ENCODE peak calls at places on chromosomes 11 and 22, in four cellular contexts. U, W, Y and B are unnamed samples.

GRCh38 chr11:103055174-103055890 is 36.6 kb downstream of the DCUN1D5 start:
- DNase-seq in U (peak), W (no peak), Y (no peak), B (no peak)

GRCh38 chr11:34667810-34668582 is 47.1 kb downstream of the EHF start:
- DNase-seq in U (no peak), W (no peak), Y (no peak), B (no peak)

GRCh38 chr22:37282385-37282677 is at the start of gene CYTH4:
- DNase-seq in U (no peak), W (peak), Y (peak), B (peak)

GRCh38 chr22:31954535-31955326 is 10.4 kb downstream of the YWHAH start:
- DNase-seq in U (no peak), W (no peak), Y (peak), B (no peak)

GRCh38 chr11:74409633-74410032 is 11.4 kb upstream of the PGM2L1 start:
- DNase-seq in U (no peak), W (no peak), Y (no peak), B (no peak)

GRCh38 chr22:33842421-33843094 is 77.7 kb downstream of the LARGE1 start:
- DNase-seq in U (no peak), W (no peak), Y (no peak), B (no peak)

GRCh38 chr11:134474942-134475341 is 62.9 kb upstream of the B3GAT1 start:
- DNase-seq in U (no peak), W (no peak), Y (no peak), B (no peak)

GRCh38 chr11:78262710-78263109 is 74.0 kb downstream of the USP35 start:
- DNase-seq in U (no peak), W (no peak), Y (no peak), B (no peak)

GRCh38 chr22:26986051-26986881 is 328.9 kb downstream of the MIAT start:
- DNase-seq in U (no peak), W (no peak), Y (no peak), B (no peak)

GRCh38 chr11:35083181-35084061 is 55.5 kb upstream of the CD44 start:
- DNase-seq in U (peak), W (peak), Y (peak), B (peak)

GRCh38 chr11:116530705-116531104 is 242.1 kb downstream of the BUD13 start:
- DNase-seq in U (no peak), W (no peak), Y (no peak), B (no peak)

GRCh38 chr22:44710474-44711235 is 8.7 kb downstream of the PRR5 start:
- DNase-seq in U (no peak), W (no peak), Y (no peak), B (peak)

GRCh38 chr11:115005663-115006062 is 327.3 kb downstream of the NXPE2 start:
- DNase-seq in U (no peak), W (no peak), Y (no peak), B (no peak)

GRCh38 chr11:15412054-15412453 is 297.3 kb downstream of the INSC start:
- DNase-seq in U (no peak), W (no peak), Y (no peak), B (no peak)

GRCh38 chr11:33059331-33060007 is 20.1 kb downstream of the TCP11L1 start:
- DNase-seq in U (no peak), W (no peak), Y (no peak), B (no peak)

GRCh38 chr11:66743271-66743968 is 14.4 kb upstream of the SPTBN2 start:
- DNase-seq in U (no peak), W (no peak), Y (no peak), B (no peak)

GRCh38 chr11:36376315-36376887 is 80.3 kb downstream of the PRR5L start:
- DNase-seq in U (no peak), W (no peak), Y (peak), B (no peak)

GRCh38 chr11:78660451-78660850 is 85.8 kb upstream of the NARS2 start:
- DNase-seq in U (no peak), W (no peak), Y (no peak), B (no peak)

GRCh38 chr11:78577495-78577894 is 2.8 kb upstream of the NARS2 start:
- DNase-seq in U (no peak), W (no peak), Y (no peak), B (no peak)

GRCh38 chr11:117068303-117068860 is 29.8 kb downstream of the SIK3 start:
- DNase-seq in U (no peak), W (no peak), Y (no peak), B (no peak)

GRCh38 chr11:126900349-126900748 is 100.2 kb downstream of the KIRREL3 start:
- DNase-seq in U (no peak), W (no peak), Y (no peak), B (no peak)

DNA sequence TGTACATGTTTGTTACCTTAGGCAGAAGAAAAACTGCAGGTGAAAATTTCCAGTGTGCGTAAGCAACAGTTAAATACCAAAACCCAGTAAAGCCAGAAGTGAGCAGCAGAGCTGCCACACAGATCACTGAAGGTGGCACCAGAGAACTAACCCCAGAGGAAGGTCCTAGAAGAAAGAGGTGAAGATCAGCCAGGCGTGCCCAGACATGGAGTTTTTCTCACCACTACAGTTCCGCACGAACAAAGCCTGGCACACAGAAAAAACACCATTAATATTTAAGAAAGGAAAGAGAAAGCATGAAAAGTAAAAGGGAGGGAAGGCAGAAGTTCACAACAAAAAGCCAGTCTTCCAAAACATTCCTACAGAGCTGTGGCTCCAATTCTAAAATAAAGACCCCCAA is 60.7 kb downstream of the STK33 start:
- DNase-seq in U (no peak), W (no peak), Y (no peak), B (no peak)
- TF ChIP-seq CTCF in U (no peak), W (no peak), Y (no peak), B (no peak)

DNA sequence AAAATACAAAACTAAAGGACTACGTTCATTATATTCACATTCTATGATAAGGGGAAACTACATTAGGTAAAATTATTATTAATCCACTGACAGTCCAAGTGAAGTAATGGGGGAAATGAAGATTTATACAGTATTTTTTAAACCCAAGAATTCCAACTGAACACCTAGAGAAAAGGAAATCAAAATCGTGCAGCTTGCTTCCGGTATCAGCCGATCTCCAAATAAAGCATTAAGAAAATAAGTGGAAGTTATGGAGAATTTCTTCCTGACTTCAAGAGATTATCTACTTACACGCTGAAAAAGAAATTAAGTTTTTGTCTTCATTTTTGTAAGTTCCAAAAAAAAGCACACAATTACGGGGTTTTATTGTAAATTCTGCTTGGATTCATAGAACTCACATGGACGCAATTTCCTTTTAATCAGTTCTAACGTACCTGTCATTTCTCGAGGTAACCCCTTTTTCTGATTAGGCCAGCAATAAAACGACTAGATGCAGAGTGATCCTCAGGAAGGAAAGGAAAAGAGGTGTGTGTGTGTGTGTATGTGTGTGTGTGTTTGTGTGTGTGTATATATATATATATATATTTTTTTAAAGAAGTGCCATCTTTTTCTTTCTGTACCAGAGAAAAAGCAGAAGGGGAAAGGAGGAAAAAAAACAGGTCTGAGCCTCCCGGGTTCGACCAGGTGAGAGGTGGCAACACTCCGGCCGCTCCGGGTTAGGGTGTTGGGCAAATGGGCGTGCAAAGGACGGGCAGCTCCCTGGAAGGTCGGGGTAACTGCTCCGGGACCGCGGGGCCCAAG is 1.1 kb downstream of the ZBTB44 start:
- DNase-seq in U (no peak), W (no peak), Y (no peak), B (no peak)
- H3K27ac ChIP-seq in U (peak), W (peak), Y (peak), B (peak)

DNA sequence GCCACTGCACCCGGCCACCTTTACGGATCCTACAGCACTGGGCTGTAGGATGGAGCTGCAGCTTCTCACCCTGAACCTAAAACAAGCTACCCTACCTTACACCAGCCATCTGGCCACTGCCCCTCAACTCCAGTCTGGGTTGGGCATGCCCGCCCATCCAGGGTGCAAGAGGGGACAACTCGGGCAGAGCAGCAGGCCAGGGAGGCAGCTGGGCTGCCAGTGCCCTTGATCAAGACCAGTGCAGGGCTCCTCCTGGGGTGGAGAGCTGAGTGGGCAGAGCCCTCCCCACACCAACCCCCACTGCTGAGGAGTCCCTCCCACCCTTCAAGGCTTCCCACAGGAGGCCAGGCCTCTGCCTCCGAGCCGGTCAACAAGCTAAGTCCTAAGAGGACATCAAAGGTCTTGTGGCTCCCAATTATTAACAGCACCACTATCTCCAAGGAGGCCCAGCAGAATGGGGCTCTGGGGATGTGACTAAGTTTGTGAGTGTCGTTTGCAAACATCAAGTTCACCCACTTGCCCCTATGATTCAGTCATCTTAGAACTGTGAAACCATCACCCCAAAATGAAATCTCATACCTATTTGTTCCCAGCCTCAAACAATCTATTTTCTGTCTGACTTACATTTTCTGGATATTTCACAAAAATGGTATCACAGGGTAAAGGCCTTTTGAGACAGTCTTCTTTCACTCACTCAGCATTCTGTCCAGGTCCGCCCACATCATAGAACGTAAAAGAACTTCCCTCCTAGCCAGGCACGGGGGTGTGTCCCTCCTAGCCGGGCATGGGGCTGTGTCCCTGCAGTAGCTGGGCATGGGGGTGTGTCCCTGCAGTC is 11.0 kb downstream of the GATD1 start:
- DNase-seq in U (no peak), W (no peak), Y (no peak), B (no peak)
- TF ChIP-seq CTCF in U (no peak), W (no peak), Y (no peak), B (no peak)

DNA sequence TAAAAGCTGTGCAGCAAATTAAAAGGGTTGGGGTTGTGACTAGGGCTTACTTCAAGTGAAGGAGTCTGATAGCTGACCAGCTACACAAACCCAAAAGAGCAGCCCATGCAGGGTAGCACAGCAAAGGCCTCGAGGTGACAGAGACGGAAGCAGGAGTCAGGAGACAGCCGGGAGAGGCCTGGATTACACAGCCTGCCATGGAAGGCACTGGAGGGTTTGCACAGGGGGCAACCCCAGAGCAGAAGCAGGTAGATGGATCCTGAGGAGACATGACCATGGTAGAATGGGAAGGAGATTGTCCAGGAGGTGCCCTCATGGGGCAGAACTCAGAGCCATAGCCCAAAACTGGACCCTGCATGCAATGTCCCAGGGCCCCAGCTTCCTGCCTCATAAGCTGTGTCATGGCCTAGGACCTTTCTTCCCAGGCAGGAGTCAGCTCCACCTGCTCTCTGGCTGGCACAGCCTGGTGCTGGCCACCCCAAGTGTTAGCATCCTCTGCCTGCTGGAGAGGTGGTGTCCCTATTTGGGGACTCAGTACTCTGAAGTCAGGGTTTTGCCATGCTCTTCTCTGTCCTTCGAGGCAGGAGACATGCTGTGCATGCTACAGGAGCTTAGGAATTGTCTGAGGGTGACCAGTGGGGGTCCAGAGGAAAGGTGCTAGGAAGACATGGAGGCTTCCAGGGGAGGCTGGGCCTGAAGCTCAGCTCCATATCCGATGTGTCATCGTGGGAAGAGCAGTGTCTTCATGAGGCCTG is 33.3 kb downstream of the RSPH14 start:
- DNase-seq in U (no peak), W (no peak), Y (no peak), B (no peak)
- H3K27ac ChIP-seq in U (no peak), W (no peak), Y (no peak), B (no peak)

GRCh38 chr11:43802509-43802908 is 78.1 kb upstream of the ALKBH3 start:
- DNase-seq in U (no peak), W (no peak), Y (no peak), B (no peak)
- TF ChIP-seq CTCF in U (peak), W (no peak), Y (no peak), B (no peak)

GRCh38 chr11:26719289-26719688 is 2.6 kb downstream of the SLC5A12 start:
- DNase-seq in U (no peak), W (no peak), Y (no peak), B (no peak)

GRCh38 chr11:26717761-26718160 is 4.1 kb downstream of the SLC5A12 start:
- DNase-seq in U (no peak), W (no peak), Y (no peak), B (no peak)

GRCh38 chr11:26720003-26720402 is 1.9 kb downstream of the SLC5A12 start:
- DNase-seq in U (no peak), W (no peak), Y (no peak), B (no peak)

GRCh38 chr11:26726960-26727359 is 5.1 kb upstream of the SLC5A12 start:
- DNase-seq in U (no peak), W (no peak), Y (no peak), B (no peak)

GRCh38 chr11:26721967-26722366 is at the start of gene SLC5A12:
- DNase-seq in U (no peak), W (no peak), Y (no peak), B (no peak)
- H3K27ac ChIP-seq in U (no peak), W (no peak), Y (no peak), B (no peak)

GRCh38 chr11:69881467-69882269 is 62.5 kb upstream of the FGF3 start:
- DNase-seq in U (no peak), W (no peak), Y (no peak), B (no peak)
- TF ChIP-seq CTCF in U (peak), W (no peak), Y (no peak), B (no peak)

GRCh38 chr22:21030621-21031544 is 1.5 kb downstream of the SLC7A4 start:
- DNase-seq in U (no peak), W (no peak), Y (no peak), B (no peak)

GRCh38 chr22:21032843-21033688 is 705 bp upstream of the SLC7A4 start:
- DNase-seq in U (no peak), W (no peak), Y (no peak), B (no peak)

GRCh38 chr22:21032037-21032842 is at the start of gene SLC7A4:
- DNase-seq in U (no peak), W (no peak), Y (no peak), B (peak)

GRCh38 chr22:21030032-21030431 is 2.3 kb downstream of the SLC7A4 start:
- DNase-seq in U (no peak), W (no peak), Y (no peak), B (no peak)

DNA sequence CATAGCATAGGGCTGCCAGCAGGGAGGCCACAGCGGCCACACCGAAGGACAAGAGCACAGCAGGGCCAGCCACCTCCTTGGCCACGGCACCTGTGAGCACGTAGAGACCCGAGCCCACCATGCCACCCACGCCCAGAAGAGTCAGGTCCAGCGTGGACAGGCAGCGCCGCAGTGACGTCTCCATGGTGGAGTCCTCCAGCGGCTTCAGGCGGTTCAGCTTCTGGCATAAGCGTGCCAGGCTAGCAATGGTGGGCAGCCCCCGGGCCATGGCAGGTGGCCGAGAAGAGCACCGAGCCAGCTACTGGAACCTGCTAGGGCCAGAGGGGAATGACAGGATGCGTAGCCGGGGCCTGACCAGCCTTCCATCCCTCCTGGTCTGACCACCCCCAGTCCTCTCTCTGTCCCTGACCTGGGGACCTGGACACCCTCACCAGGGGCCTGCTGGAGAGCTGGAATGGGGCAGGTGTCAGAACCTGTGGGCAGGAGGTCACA is 770 bp downstream of the SLC7A4 start:
- DNase-seq in U (no peak), W (no peak), Y (no peak), B (no peak)
- H3K27ac ChIP-seq in U (no peak), W (no peak), Y (no peak), B (no peak)

DNA sequence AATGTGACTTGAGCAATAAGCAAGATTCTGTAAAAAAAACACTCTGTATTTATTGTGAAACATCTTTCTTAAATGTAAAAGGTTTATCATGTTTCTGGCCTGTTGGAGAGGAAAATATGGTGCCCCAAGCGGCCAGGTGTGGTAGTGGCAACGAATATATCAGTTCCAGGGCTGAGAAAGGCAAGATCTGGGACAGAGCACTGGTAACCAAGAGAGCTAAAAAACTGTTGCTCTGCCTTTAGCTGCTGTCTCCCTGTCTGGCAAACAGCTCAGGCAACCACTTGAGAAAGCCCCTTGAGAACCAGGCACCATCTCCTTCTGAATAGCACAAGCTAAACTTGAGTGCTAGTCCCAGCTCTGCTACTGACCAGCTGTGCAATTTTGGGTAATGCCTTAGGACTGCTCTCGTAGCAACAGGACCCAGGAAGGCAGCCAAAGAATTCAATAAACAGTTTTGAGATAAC is 129.9 kb downstream of the KCNC1 start:
- DNase-seq in U (no peak), W (no peak), Y (no peak), B (no peak)
- TF ChIP-seq CTCF in U (peak), W (no peak), Y (no peak), B (no peak)

DNA sequence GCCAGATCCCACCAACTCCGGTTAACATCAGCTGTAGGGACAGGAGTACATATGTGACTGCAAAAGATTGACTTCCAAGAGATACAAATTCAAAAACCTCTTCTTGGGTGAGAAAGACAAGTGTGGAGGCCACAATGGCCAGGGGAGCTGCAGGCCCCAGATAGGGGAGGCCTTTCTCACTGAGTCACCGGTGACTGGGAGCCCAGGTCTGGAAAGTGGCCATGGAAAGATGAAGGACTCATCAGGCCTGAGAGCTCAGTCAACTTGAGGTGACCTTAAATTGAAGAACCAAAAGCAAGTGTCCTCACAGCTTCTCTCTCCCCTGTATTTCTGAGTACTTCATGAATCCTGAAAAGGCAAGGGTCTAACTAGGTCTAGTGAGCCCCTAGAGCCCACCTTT is 90.4 kb upstream of the CLPB start:
- DNase-seq in U (peak), W (no peak), Y (no peak), B (no peak)
- H3K27ac ChIP-seq in U (no peak), W (no peak), Y (no peak), B (no peak)